ENCODE peak calls at places on chromosomes 3 and 15, in six cellular contexts. D, Q, I, E, Z and L are unnamed samples.

GRCh38 chr3:167051421-167051820 is 328.7 kb downstream of the ZBBX start:
- DNase-seq in E (no peak), Q (no peak), Z (no peak), D (no peak), I (no peak), L (no peak)

GRCh38 chr15:77568960-77569646 is 63.6 kb downstream of the LINGO1 start:
- DNase-seq in E (no peak), D (no peak), Q (no peak), I (no peak), Z (no peak), L (no peak)

GRCh38 chr15:72227192-72227586 is 3.8 kb downstream of the PKM start:
- DNase-seq in D (no peak), E (no peak), Q (no peak), I (no peak), Z (peak; percentile 79), L (no peak)

GRCh38 chr3:13844286-13844685 is 35.6 kb downstream of the WNT7A start:
- DNase-seq in D (no peak), Z (no peak), Q (no peak), E (no peak), I (no peak), L (no peak)

GRCh38 chr3:131232711-131233267 is 148.8 kb upstream of the NUDT16 start:
- DNase-seq in Z (no peak), Q (no peak), I (no peak), E (no peak), D (no peak), L (no peak)

GRCh38 chr15:52523192-52523591 is 5.5 kb downstream of the MYO5A start:
- DNase-seq in I (no peak), D (no peak), E (no peak), Q (no peak), Z (peak; percentile 89), L (no peak)

GRCh38 chr3:150544726-150545125 is 1.6 kb downstream of the SERP1 start:
- DNase-seq in D (no peak), Z (peak; percentile 18), Q (no peak), I (no peak), E (no peak), L (no peak)

GRCh38 chr15:77527164-77527778 is 105.4 kb downstream of the LINGO1 start:
- DNase-seq in I (no peak), E (no peak), Q (no peak), D (no peak), Z (peak; percentile 85), L (no peak)

GRCh38 chr3:122697952-122698625 is 17.4 kb downstream of the PARP14 start:
- DNase-seq in I (no peak), Q (no peak), Z (peak; percentile 38), D (no peak), E (no peak), L (no peak)

GRCh38 chr15:85000189-85000864 is 18.7 kb downstream of the PDE8A start:
- DNase-seq in E (no peak), Q (no peak), I (no peak), D (no peak), Z (peak; percentile 64), L (no peak)

GRCh38 chr3:50591196-50591741 is 20.3 kb downstream of the CISH start:
- DNase-seq in Z (no peak), E (no peak), D (no peak), Q (no peak), I (no peak), L (no peak)

GRCh38 chr3:141963301-141963700 is 86.9 kb downstream of the ATP1B3 start:
- DNase-seq in D (no peak), I (no peak), Q (no peak), Z (no peak), E (no peak), L (no peak)

GRCh38 chr3:192892981-192893827 is 24.5 kb downstream of the MB21D2 start:
- DNase-seq in Q (peak; percentile 19), Z (peak; percentile 96), E (peak; percentile 68), D (no peak), I (no peak), L (no peak)

GRCh38 chr3:4492240-4493007 is 724 bp upstream of the ITPR1 start:
- DNase-seq in I (no peak), Q (no peak), E (peak; percentile 66), Z (peak; percentile 94), D (peak; percentile 21), L (peak; percentile 42)

GRCh38 chr3:136750922-136751258 is 1.3 kb downstream of the STAG1 start:
- DNase-seq in E (no peak), Q (no peak), I (no peak), D (no peak), Z (peak; percentile 55), L (no peak)

GRCh38 chr3:101123084-101123483 is 129.9 kb upstream of the ABI3BP start:
- DNase-seq in Q (no peak), D (no peak), I (no peak), Z (no peak), E (no peak), L (no peak)

GRCh38 chr15:33735637-33736247 is 232.6 kb upstream of the CHRM5 start:
- DNase-seq in Z (peak; percentile 70), D (no peak), I (no peak), E (no peak), Q (no peak), L (no peak)

GRCh38 chr3:32154180-32154579 is 47.8 kb downstream of the GPD1L start:
- DNase-seq in Z (no peak), D (no peak), Q (no peak), E (no peak), I (no peak), L (no peak)

GRCh38 chr3:159872374-159873109 is 116.1 kb upstream of the IL12A start:
- DNase-seq in I (no peak), Q (no peak), Z (peak; percentile 64), D (no peak), E (no peak), L (no peak)